ENCODE peak calls at places on chromosomes 3 and 15, in six cellular contexts. One of them, this sample, is unnamed.
A peak's percentile ranks its signal among the peaks of the same experiment; 100 is the strongest.

GRCh38 chr3:30760040-30760439 is 134.4 kb downstream of the GADL1 start:
- DNase-seq in endodermal cell: no peak
- DNase-seq in fibroblast of lung: no peak
- DNase-seq in cardiac muscle cell: peak; percentile 9
- DNase-seq in thoracic aorta: no peak
- DNase-seq in colonic mucosa: no peak
- DNase-seq in this sample: no peak

GRCh38 chr3:146221276-146221675 is 29.6 kb downstream of the PLSCR4 start:
- DNase-seq in fibroblast of lung: peak; percentile 30
- DNase-seq in endodermal cell: no peak
- DNase-seq in cardiac muscle cell: peak; percentile 30
- DNase-seq in colonic mucosa: no peak
- DNase-seq in thoracic aorta: no peak
- DNase-seq in this sample: no peak

GRCh38 chr3:147881933-147882332 is 472.8 kb downstream of the ZIC1 start:
- DNase-seq in colonic mucosa: no peak
- DNase-seq in thoracic aorta: no peak
- DNase-seq in fibroblast of lung: no peak
- DNase-seq in endodermal cell: no peak
- DNase-seq in cardiac muscle cell: no peak
- DNase-seq in this sample: no peak

GRCh38 chr15:52093167-52093538 is 19.4 kb downstream of the BCL2L10 start:
- DNase-seq in fibroblast of lung: no peak
- DNase-seq in cardiac muscle cell: no peak
- DNase-seq in endodermal cell: no peak
- DNase-seq in thoracic aorta: no peak
- DNase-seq in colonic mucosa: no peak
- DNase-seq in this sample: no peak

GRCh38 chr3:30553641-30554316 is 52.6 kb upstream of the TGFBR2 start:
- DNase-seq in endodermal cell: no peak
- DNase-seq in colonic mucosa: no peak
- DNase-seq in cardiac muscle cell: no peak
- DNase-seq in fibroblast of lung: no peak
- DNase-seq in thoracic aorta: no peak
- DNase-seq in this sample: no peak

GRCh38 chr3:142509079-142509478 is 61.2 kb upstream of the XRN1 start:
- DNase-seq in fibroblast of lung: no peak
- DNase-seq in thoracic aorta: no peak
- DNase-seq in colonic mucosa: no peak
- DNase-seq in cardiac muscle cell: no peak
- DNase-seq in endodermal cell: no peak
- DNase-seq in this sample: no peak

GRCh38 chr15:89112341-89112971 is 24.2 kb downstream of the ABHD2 start:
- DNase-seq in cardiac muscle cell: peak; percentile 17
- DNase-seq in thoracic aorta: no peak
- DNase-seq in fibroblast of lung: peak; percentile 49
- DNase-seq in endodermal cell: no peak
- DNase-seq in colonic mucosa: peak; percentile 79
- DNase-seq in this sample: no peak

GRCh38 chr3:143676021-143676420 is 172.2 kb downstream of the SLC9A9 start:
- DNase-seq in thoracic aorta: no peak
- DNase-seq in cardiac muscle cell: no peak
- DNase-seq in colonic mucosa: no peak
- DNase-seq in endodermal cell: no peak
- DNase-seq in fibroblast of lung: no peak
- DNase-seq in this sample: no peak

GRCh38 chr15:62559049-62559733 is 394.1 kb upstream of the C2CD4B start:
- DNase-seq in cardiac muscle cell: peak; percentile 80
- DNase-seq in endodermal cell: no peak
- DNase-seq in thoracic aorta: no peak
- DNase-seq in fibroblast of lung: peak; percentile 20
- DNase-seq in colonic mucosa: no peak
- DNase-seq in this sample: no peak

GRCh38 chr3:174333640-174334039 is 525.5 kb upstream of the NAALADL2 start:
- DNase-seq in thoracic aorta: no peak
- DNase-seq in colonic mucosa: no peak
- DNase-seq in cardiac muscle cell: no peak
- DNase-seq in fibroblast of lung: no peak
- DNase-seq in endodermal cell: no peak
- DNase-seq in this sample: no peak

GRCh38 chr3:20935791-20936190 is 749.8 kb upstream of the SGO1 start:
- DNase-seq in colonic mucosa: no peak
- DNase-seq in cardiac muscle cell: no peak
- DNase-seq in thoracic aorta: no peak
- DNase-seq in fibroblast of lung: no peak
- DNase-seq in endodermal cell: no peak
- DNase-seq in this sample: no peak

GRCh38 chr15:86650084-86650483 is 570.4 kb downstream of the AGBL1 start:
- DNase-seq in fibroblast of lung: no peak
- DNase-seq in cardiac muscle cell: no peak
- DNase-seq in colonic mucosa: no peak
- DNase-seq in endodermal cell: no peak
- DNase-seq in thoracic aorta: no peak
- DNase-seq in this sample: no peak

GRCh38 chr3:43872901-43873300 is 182.2 kb downstream of the ABHD5 start:
- DNase-seq in endodermal cell: peak; percentile 24
- DNase-seq in thoracic aorta: no peak
- DNase-seq in fibroblast of lung: peak; percentile 19
- DNase-seq in cardiac muscle cell: peak; percentile 35
- DNase-seq in colonic mucosa: no peak
- DNase-seq in this sample: no peak

GRCh38 chr3:29475305-29475825 is 194.5 kb downstream of the RBMS3 start:
- DNase-seq in colonic mucosa: no peak
- DNase-seq in fibroblast of lung: no peak
- DNase-seq in cardiac muscle cell: no peak
- DNase-seq in thoracic aorta: no peak
- DNase-seq in endodermal cell: peak; percentile 55
- DNase-seq in this sample: no peak

GRCh38 chr3:102089904-102090492 is 240.7 kb downstream of the NFKBIZ start:
- DNase-seq in endodermal cell: no peak
- DNase-seq in cardiac muscle cell: peak; percentile 29
- DNase-seq in fibroblast of lung: peak; percentile 87
- DNase-seq in thoracic aorta: no peak
- DNase-seq in colonic mucosa: peak; percentile 50
- DNase-seq in this sample: no peak

GRCh38 chr3:126480864-126481263 is 5.2 kb upstream of the ZXDC start:
- DNase-seq in thoracic aorta: no peak
- DNase-seq in fibroblast of lung: no peak
- DNase-seq in colonic mucosa: no peak
- DNase-seq in cardiac muscle cell: no peak
- DNase-seq in endodermal cell: no peak
- DNase-seq in this sample: no peak

GRCh38 chr15:77022646-77023575 is 28.0 kb downstream of the PSTPIP1 start:
- DNase-seq in fibroblast of lung: no peak
- DNase-seq in endodermal cell: peak; percentile 34
- DNase-seq in cardiac muscle cell: no peak
- DNase-seq in thoracic aorta: no peak
- DNase-seq in colonic mucosa: no peak
- DNase-seq in this sample: no peak

GRCh38 chr3:138775254-138775595 is 59.5 kb downstream of the PIK3CB start:
- DNase-seq in cardiac muscle cell: peak; percentile 36
- DNase-seq in colonic mucosa: no peak
- DNase-seq in endodermal cell: no peak
- DNase-seq in fibroblast of lung: no peak
- DNase-seq in thoracic aorta: no peak
- DNase-seq in this sample: no peak

GRCh38 chr15:25189551-25189950 is 234.8 kb downstream of the SNRPN start:
- DNase-seq in endodermal cell: no peak
- DNase-seq in cardiac muscle cell: no peak
- DNase-seq in colonic mucosa: no peak
- DNase-seq in fibroblast of lung: no peak
- DNase-seq in thoracic aorta: no peak
- DNase-seq in this sample: no peak

GRCh38 chr15:68272797-68273271 is 4.7 kb upstream of the FEM1B start:
- DNase-seq in fibroblast of lung: peak; percentile 64
- DNase-seq in cardiac muscle cell: peak; percentile 35
- DNase-seq in colonic mucosa: no peak
- DNase-seq in thoracic aorta: peak; percentile 50
- DNase-seq in endodermal cell: no peak
- DNase-seq in this sample: no peak

GRCh38 chr3:16073218-16073617 is 101.3 kb upstream of the GALNT15 start:
- DNase-seq in colonic mucosa: peak; percentile 46
- DNase-seq in endodermal cell: no peak
- DNase-seq in fibroblast of lung: no peak
- DNase-seq in thoracic aorta: no peak
- DNase-seq in cardiac muscle cell: no peak
- DNase-seq in this sample: no peak

GRCh38 chr15:77024273-77025065 is 29.5 kb downstream of the PSTPIP1 start:
- DNase-seq in endodermal cell: peak; percentile 94
- DNase-seq in cardiac muscle cell: peak; percentile 59
- DNase-seq in thoracic aorta: no peak
- DNase-seq in fibroblast of lung: peak; percentile 37
- DNase-seq in colonic mucosa: peak; percentile 74
- DNase-seq in this sample: peak; percentile 83

GRCh38 chr3:131730581-131730980 is 227.8 kb upstream of the MRPL3 start:
- DNase-seq in colonic mucosa: no peak
- DNase-seq in fibroblast of lung: no peak
- DNase-seq in cardiac muscle cell: peak; percentile 69
- DNase-seq in thoracic aorta: no peak
- DNase-seq in endodermal cell: no peak
- DNase-seq in this sample: no peak

GRCh38 chr3:124272611-124273151 is 280.8 kb upstream of the ROPN1 start:
- DNase-seq in cardiac muscle cell: peak; percentile 42
- DNase-seq in endodermal cell: no peak
- DNase-seq in colonic mucosa: no peak
- DNase-seq in fibroblast of lung: peak; percentile 69
- DNase-seq in thoracic aorta: peak; percentile 63
- DNase-seq in this sample: no peak

DNA sequence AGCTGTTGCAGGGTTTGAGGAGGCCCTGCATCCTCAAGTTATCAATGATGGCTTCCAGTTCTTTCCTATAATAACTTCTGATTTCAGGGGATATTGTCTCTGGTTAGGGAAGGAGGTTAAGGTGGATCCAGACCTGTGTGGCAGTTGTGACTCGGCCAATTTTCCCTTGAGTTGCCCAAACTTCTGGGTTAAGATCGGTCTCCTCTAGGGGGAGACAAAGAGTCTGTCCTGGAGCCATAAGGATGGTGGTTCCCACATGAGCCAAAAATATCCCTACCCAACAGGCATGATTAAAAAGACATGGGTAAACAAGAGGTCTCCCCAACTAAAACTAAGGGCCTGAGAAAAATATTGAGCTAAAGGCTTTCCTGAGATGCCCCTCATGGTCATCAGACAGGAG is 227.5 kb upstream of the MDFIC2 start:
- DNase-seq in endodermal cell: no peak
- DNase-seq in colonic mucosa: no peak
- DNase-seq in thoracic aorta: no peak
- DNase-seq in cardiac muscle cell: no peak
- DNase-seq in fibroblast of lung: no peak
- DNase-seq in this sample: peak; percentile 14
- TF ChIP-seq CTCF in endodermal cell: peak; percentile 59
- TF ChIP-seq CTCF in colonic mucosa: no peak
- TF ChIP-seq CTCF in thoracic aorta: no peak
- TF ChIP-seq CTCF in cardiac muscle cell: peak; percentile 32
- TF ChIP-seq CTCF in fibroblast of lung: no peak
- TF ChIP-seq CTCF in this sample: peak; percentile 62

DNA sequence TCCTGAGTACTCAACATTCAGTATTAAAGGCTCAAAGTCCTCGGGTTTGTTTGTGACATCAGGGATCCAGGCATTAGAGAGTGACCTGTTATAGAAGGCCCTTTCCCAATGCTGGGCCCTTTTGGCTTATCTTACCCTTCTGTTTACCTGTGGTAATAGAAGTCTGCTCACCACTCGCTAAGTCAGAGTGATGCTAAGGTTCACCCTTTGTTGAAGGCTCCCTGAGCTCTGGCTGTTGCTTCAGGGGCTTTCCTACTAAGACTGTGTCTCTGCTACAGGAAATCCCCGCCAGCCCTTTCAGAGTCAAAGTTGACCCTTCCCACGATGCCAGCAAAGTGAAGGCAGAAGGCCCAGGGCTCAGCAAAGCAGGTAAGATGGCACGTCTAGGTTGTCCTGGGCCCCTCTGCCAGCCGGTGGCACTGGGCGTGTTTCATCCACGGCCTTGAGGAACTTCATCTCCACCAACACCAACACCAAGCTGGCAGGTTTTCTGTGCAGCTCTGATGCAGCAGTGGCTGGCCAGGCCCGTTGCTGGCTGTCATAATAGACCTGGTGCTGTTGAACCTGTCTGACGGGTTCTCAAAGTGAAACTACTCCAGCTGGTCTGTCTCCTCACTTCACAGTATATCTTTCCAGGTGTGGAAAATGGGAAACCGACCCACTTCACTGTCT is 99.1 kb downstream of the DNASE1L3 start:
- DNase-seq in colonic mucosa: peak; percentile 90
- DNase-seq in thoracic aorta: no peak
- DNase-seq in fibroblast of lung: no peak
- DNase-seq in endodermal cell: no peak
- DNase-seq in cardiac muscle cell: no peak
- DNase-seq in this sample: no peak
- H3K36me3 ChIP-seq in colonic mucosa: peaks cover 11% of the 10 kb centered on the region
- H3K36me3 ChIP-seq in thoracic aorta: peaks cover 69% of the 10 kb centered on the region
- H3K36me3 ChIP-seq in fibroblast of lung: peaks cover 28% of the 10 kb centered on the region
- H3K36me3 ChIP-seq in endodermal cell: peaks cover 95% of the 10 kb centered on the region
- H3K36me3 ChIP-seq in cardiac muscle cell: peaks cover 12% of the 10 kb centered on the region
- H3K36me3 ChIP-seq in this sample: no peaks in the 10 kb centered on the region

DNA sequence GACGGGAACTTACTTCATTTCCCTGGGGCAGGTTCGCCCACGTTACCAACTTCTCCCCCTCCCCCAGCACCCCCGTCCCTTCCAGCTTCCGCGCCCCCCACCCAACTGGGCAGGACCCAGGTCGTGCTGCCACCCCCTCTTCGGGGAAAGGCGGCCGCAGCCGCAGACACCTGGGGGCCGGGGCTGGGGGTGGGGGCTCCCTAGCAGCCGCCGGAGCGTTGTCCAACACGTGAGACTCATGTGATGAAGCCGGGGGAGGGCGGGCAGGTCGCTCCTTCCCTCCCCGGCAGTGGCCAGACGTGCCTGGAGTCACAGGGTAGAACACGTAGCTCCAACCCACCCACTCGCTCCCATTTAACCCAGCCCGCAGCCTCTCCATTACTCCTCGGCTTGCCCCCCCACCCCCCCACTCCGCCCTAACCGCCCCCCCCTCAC is 254 bp upstream of the BHLHE40 start:
- DNase-seq in thoracic aorta: peak; percentile 92
- DNase-seq in fibroblast of lung: peak; percentile 96
- DNase-seq in endodermal cell: peak; percentile 96
- DNase-seq in cardiac muscle cell: peak; percentile 99
- DNase-seq in colonic mucosa: peak; percentile 95
- DNase-seq in this sample: peak; percentile 83
- H3K4me1 ChIP-seq in thoracic aorta: peaks cover 44% of the 10 kb centered on the region
- H3K4me1 ChIP-seq in fibroblast of lung: peaks cover 17% of the 10 kb centered on the region
- H3K4me1 ChIP-seq in endodermal cell: peaks cover 6% of the 10 kb centered on the region
- H3K4me1 ChIP-seq in cardiac muscle cell: peaks cover 28% of the 10 kb centered on the region
- H3K4me1 ChIP-seq in colonic mucosa: peaks cover 6% of the 10 kb centered on the region
- H3K4me1 ChIP-seq in this sample: no peaks in the 10 kb centered on the region

GRCh38 chr3:128748527-128748926 is 22.5 kb downstream of the RAB7A start:
- DNase-seq in fibroblast of lung: no peak
- DNase-seq in thoracic aorta: no peak
- DNase-seq in colonic mucosa: no peak
- DNase-seq in endodermal cell: no peak
- DNase-seq in cardiac muscle cell: no peak
- DNase-seq in this sample: no peak

GRCh38 chr3:128745742-128746141 is 19.8 kb downstream of the RAB7A start:
- DNase-seq in fibroblast of lung: no peak
- DNase-seq in colonic mucosa: no peak
- DNase-seq in endodermal cell: no peak
- DNase-seq in thoracic aorta: no peak
- DNase-seq in cardiac muscle cell: no peak
- DNase-seq in this sample: no peak

GRCh38 chr3:128746881-128747280 is 20.9 kb downstream of the RAB7A start:
- DNase-seq in cardiac muscle cell: no peak
- DNase-seq in endodermal cell: no peak
- DNase-seq in colonic mucosa: no peak
- DNase-seq in thoracic aorta: no peak
- DNase-seq in fibroblast of lung: no peak
- DNase-seq in this sample: no peak

GRCh38 chr3:128742821-128743594 is 17.0 kb downstream of the RAB7A start:
- DNase-seq in fibroblast of lung: no peak
- DNase-seq in cardiac muscle cell: no peak
- DNase-seq in thoracic aorta: no peak
- DNase-seq in colonic mucosa: no peak
- DNase-seq in endodermal cell: no peak
- DNase-seq in this sample: no peak
- TF ChIP-seq CTCF in fibroblast of lung: no peak
- TF ChIP-seq CTCF in cardiac muscle cell: no peak
- TF ChIP-seq CTCF in thoracic aorta: no peak
- TF ChIP-seq CTCF in colonic mucosa: no peak
- TF ChIP-seq CTCF in endodermal cell: no peak
- TF ChIP-seq CTCF in this sample: no peak